ENCODE peak calls at places on chromosomes 13 and 19, in seven cellular contexts. M is GM12865, V is breast epithelium, P is brain microvascular endothelial cell, S is epithelial cell of esophagus, C is progenitor cell of endocrine pancreas, D is hepatocyte. R is an unnamed sample.

GRCh38 chr13:28754698-28755545 is 36.2 kb upstream of the SLC46A3 start:
- DNase-seq in M (no peak), V (no peak), P (peak), S (no peak), C (no peak), D (peak), R (no peak)

GRCh38 chr13:56886398-56886797 is 254.3 kb upstream of the PRR20A start:
- DNase-seq in M (no peak), V (no peak), P (no peak), S (no peak), C (no peak), D (no peak), R (no peak)

GRCh38 chr13:100100115-100100879 is 11.4 kb downstream of the PCCA start:
- DNase-seq in M (no peak), V (no peak), P (peak), S (peak), C (no peak), D (peak), R (no peak)

GRCh38 chr19:453606-454005 is 7.2 kb downstream of the SHC2 start:
- DNase-seq in M (no peak), V (no peak), P (no peak), S (no peak), C (no peak), D (no peak), R (no peak)

GRCh38 chr19:33686246-33686645 is 64.5 kb downstream of the CHST8 start:
- DNase-seq in M (no peak), V (peak), P (no peak), S (no peak), C (no peak), D (no peak), R (no peak)

GRCh38 chr13:80361883-80362327 is 21.0 kb upstream of the SPRY2 start:
- DNase-seq in M (peak), V (no peak), P (peak), S (peak), C (no peak), D (peak), R (no peak)

GRCh38 chr19:11414544-11414943 is 4.6 kb downstream of the RGL3 start:
- DNase-seq in M (no peak), V (no peak), P (no peak), S (no peak), C (no peak), D (no peak), R (no peak)

GRCh38 chr19:45885556-45886426 is at the start of gene IRF2BP1:
- DNase-seq in M (peak), V (peak), P (peak), S (peak), C (peak), D (peak), R (peak)

GRCh38 chr19:48108997-48109782 is 1.4 kb downstream of the PLA2G4C start:
- DNase-seq in M (no peak), V (no peak), P (no peak), S (no peak), C (no peak), D (no peak), R (no peak)

DNA sequence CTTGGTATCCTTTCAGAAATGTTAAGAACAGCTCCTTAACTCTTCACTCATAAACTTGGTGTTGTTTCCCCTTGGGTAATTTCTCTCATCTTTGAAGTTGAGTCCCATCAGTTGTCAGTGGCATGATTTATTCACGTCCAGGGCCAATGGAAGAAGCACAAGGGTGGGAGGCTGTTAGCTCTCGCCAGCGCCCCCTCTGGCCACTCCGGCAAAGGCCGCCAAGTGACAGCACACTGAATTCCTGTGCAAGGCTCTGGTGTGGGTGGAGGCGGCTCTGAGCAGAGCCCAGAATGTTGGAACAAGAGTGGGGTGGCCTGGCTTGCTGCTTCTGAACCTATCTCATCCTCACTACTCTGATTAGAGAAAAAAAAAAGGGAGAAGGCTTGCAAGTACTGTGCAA is 13.1 kb upstream of the MEDAG start:
- DNase-seq in M (peak), V (no peak), P (peak), S (peak), C (peak), D (peak), R (no peak)
- TF ChIP-seq CTCF in M (peak), V (no peak), P (peak), S (peak), C (peak), D (peak), R (no peak)

DNA sequence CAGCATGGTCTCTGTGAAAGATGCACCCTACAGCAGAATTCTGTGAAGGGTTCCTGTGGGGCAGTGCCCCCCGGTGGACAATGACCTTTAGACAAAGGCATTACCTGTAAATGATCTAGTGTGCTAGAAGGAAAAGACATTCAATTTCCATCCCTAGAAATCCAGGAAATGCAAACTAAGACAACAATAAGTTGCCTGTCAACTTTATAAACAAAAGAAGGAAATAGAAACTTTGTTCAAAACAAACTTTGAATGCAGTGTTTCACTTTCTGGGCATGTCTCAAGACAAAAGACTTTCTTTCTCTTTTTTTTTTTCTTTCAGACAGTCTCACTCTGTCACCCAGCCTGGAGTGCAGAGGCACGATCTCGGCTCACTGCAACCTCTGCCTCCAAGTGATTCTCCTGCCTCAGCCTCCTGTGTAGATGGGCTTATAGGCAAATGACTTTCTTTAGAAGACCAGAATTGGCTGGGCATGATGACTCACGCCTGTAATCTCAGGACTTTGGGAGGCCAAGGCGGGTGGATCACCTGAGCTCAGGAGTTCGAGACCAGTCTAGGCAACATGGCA is 15.5 kb downstream of the TEX101 start:
- DNase-seq in M (peak), V (no peak), P (no peak), S (peak), C (no peak), D (peak), R (no peak)
- TF ChIP-seq CTCF in M (peak), V (no peak), P (peak), S (no peak), C (peak), D (no peak), R (no peak)

GRCh38 chr19:6423499-6424189 is 967 bp downstream of the KHSRP start:
- DNase-seq in M (peak), V (no peak), P (peak), S (peak), C (no peak), D (peak), R (no peak)

GRCh38 chr19:6427131-6427530 is 2.5 kb upstream of the KHSRP start:
- DNase-seq in M (no peak), V (no peak), P (no peak), S (no peak), C (no peak), D (no peak), R (no peak)

GRCh38 chr19:6424939-6425731 is 524 bp upstream of the KHSRP start:
- DNase-seq in M (peak), V (peak), P (peak), S (peak), C (peak), D (peak), R (peak)

GRCh38 chr19:6424190-6424938 is at the start of gene KHSRP:
- DNase-seq in M (peak), V (no peak), P (no peak), S (no peak), C (no peak), D (peak), R (no peak)

DNA sequence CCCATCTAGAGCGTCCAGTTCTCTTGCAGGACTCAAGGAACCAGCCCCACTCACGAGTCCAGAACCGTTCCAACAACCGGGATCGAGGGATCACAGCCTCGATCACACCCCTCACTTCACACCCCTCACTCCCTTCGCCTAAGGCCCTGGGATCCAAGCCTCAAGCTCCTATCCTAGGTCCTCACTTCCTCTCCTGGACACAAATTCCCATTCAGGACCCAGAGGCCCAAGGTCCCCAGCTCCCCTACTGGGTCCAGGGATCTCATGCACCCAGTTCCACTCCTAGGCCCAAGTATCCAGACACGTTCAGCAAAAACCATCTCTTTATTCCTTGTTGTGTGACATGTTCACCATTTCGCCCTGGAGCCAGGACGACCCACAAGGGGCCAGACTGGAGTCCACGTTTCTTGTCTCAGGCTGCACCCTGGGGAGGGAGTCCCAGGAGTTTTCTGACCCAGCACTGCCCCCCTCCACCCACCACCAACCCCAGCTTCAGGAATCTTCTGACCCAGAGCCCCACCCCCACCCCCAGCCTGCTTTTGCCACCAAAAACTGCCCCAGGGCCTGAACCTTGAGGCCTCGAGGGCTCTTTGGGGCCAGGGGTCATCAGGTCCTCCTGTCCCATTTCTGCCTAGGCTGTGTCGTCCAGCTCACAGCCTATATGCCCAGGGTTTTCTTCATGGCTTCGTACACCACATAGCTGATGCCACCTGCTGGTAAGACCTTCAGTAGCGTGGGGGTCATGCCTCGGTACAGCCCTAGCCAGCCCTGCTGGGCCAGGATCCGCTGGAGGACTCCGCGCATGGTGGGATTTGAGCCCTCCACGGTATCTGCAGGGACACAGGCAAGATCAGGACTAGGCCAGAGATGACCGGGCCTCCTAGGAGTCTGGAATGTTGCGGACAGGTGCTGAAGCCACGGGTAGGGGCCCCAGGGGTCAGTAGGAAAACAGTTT is 1.4 kb upstream of the KHSRP start:
- DNase-seq in M (no peak), V (no peak), P (no peak), S (no peak), C (no peak), D (no peak), R (no peak)
- TF ChIP-seq CTCF in M (no peak), V (no peak), P (peak), S (no peak), C (no peak), D (no peak), R (no peak)

DNA sequence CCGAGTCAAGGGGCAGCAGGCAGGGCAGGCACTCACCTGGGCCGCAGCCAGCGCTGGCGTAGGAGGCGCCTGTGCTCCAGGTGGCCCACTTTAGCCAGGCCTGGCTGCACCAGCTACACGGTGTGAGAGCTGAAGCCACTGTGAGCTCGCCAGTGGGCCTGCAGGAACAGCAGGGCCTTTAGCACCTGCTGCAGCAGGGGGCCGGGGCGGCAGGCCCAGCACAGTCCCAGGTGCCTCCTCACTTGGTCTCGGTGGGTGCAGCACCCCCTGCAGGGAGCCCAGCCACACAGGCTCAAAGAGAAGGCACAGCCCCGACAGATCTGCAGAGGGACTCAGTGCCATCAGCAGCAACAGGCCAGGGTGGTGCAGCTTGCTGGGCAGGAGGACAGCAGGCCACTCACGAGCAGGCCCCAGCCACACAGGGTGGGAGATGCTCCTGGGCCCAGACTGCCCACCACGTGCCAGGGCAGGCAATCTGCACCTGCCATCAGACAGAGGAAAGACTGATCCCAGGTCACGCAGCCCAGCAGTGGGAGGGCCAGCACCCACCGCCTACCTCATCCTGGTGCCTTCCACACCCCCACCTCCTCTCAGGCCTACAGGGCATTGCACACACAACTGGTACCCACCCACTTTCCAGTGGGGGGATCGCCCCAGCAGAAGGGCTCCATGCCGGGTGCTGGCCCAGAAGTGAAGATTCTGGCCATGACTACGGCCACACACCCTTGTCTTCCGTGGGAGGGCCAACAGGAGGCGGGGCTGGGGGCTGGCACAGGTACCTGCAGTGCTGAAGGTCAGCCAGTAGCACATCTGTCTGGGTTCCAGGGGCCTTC is 15.8 kb downstream of the ARHGAP33 start:
- DNase-seq in M (peak), V (no peak), P (no peak), S (no peak), C (no peak), D (no peak), R (no peak)
- TF ChIP-seq CTCF in M (peak), V (no peak), P (peak), S (no peak), C (peak), D (no peak), R (no peak)

R was measured in omental fat pad.